ENCODE peak calls at places on chromosomes 16 and 17, in six cellular contexts. One of them, this sample, is unnamed.

GRCh38 chr16:57478396-57479024 is 7.8 kb downstream of the DOK4 start:
- DNase-seq in stimulated activated CD4-positive, alpha-beta T cell treated with anti-CD3 and anti-CD28 coated beads, Interleukin-15, amount 100 ng/mL, for 1 hour: no peak
- DNase-seq in progenitor cell of endocrine pancreas: no peak
- DNase-seq in NCI-H774: no peak
- DNase-seq in mesothelial cell of epicardium: no peak
- DNase-seq in DMS 273 treated with DMSO at 0.1 percent for 48 hours: no peak
- DNase-seq in this sample: no peak

GRCh38 chr16:57589374-57589773 is 39.1 kb upstream of the ADGRG1 start:
- DNase-seq in stimulated activated CD4-positive, alpha-beta T cell treated with anti-CD3 and anti-CD28 coated beads, Interleukin-15, amount 100 ng/mL, for 1 hour: no peak
- DNase-seq in progenitor cell of endocrine pancreas: no peak
- DNase-seq in NCI-H774: no peak
- DNase-seq in mesothelial cell of epicardium: no peak
- DNase-seq in DMS 273 treated with DMSO at 0.1 percent for 48 hours: no peak
- DNase-seq in this sample: no peak

GRCh38 chr16:30185683-30186421 is 2.5 kb downstream of the CORO1A start:
- DNase-seq in stimulated activated CD4-positive, alpha-beta T cell treated with anti-CD3 and anti-CD28 coated beads, Interleukin-15, amount 100 ng/mL, for 1 hour: peak; percentile 56
- DNase-seq in progenitor cell of endocrine pancreas: no peak
- DNase-seq in NCI-H774: no peak
- DNase-seq in mesothelial cell of epicardium: no peak
- DNase-seq in DMS 273 treated with DMSO at 0.1 percent for 48 hours: no peak
- DNase-seq in this sample: no peak

GRCh38 chr17:80615311-80615710 is 70.7 kb downstream of the RPTOR start:
- DNase-seq in stimulated activated CD4-positive, alpha-beta T cell treated with anti-CD3 and anti-CD28 coated beads, Interleukin-15, amount 100 ng/mL, for 1 hour: no peak
- DNase-seq in progenitor cell of endocrine pancreas: no peak
- DNase-seq in NCI-H774: no peak
- DNase-seq in mesothelial cell of epicardium: no peak
- DNase-seq in DMS 273 treated with DMSO at 0.1 percent for 48 hours: peak; percentile 20
- DNase-seq in this sample: no peak

GRCh38 chr16:79267781-79268180 is 332.8 kb downstream of the MAF start:
- DNase-seq in stimulated activated CD4-positive, alpha-beta T cell treated with anti-CD3 and anti-CD28 coated beads, Interleukin-15, amount 100 ng/mL, for 1 hour: no peak
- DNase-seq in progenitor cell of endocrine pancreas: no peak
- DNase-seq in NCI-H774: no peak
- DNase-seq in mesothelial cell of epicardium: no peak
- DNase-seq in DMS 273 treated with DMSO at 0.1 percent for 48 hours: no peak
- DNase-seq in this sample: no peak

GRCh38 chr17:13297198-13297597 is 279.4 kb upstream of the ELAC2 start:
- DNase-seq in stimulated activated CD4-positive, alpha-beta T cell treated with anti-CD3 and anti-CD28 coated beads, Interleukin-15, amount 100 ng/mL, for 1 hour: no peak
- DNase-seq in progenitor cell of endocrine pancreas: no peak
- DNase-seq in NCI-H774: peak; percentile 30
- DNase-seq in mesothelial cell of epicardium: no peak
- DNase-seq in DMS 273 treated with DMSO at 0.1 percent for 48 hours: no peak
- DNase-seq in this sample: no peak

GRCh38 chr16:856811-857210 is 56.3 kb upstream of the GNG13 start:
- DNase-seq in stimulated activated CD4-positive, alpha-beta T cell treated with anti-CD3 and anti-CD28 coated beads, Interleukin-15, amount 100 ng/mL, for 1 hour: no peak
- DNase-seq in progenitor cell of endocrine pancreas: no peak
- DNase-seq in NCI-H774: no peak
- DNase-seq in mesothelial cell of epicardium: peak; percentile 10
- DNase-seq in DMS 273 treated with DMSO at 0.1 percent for 48 hours: no peak
- DNase-seq in this sample: no peak

GRCh38 chr16:81094771-81095251 is 1.4 kb downstream of the GCSH start:
- DNase-seq in stimulated activated CD4-positive, alpha-beta T cell treated with anti-CD3 and anti-CD28 coated beads, Interleukin-15, amount 100 ng/mL, for 1 hour: no peak
- DNase-seq in progenitor cell of endocrine pancreas: no peak
- DNase-seq in NCI-H774: no peak
- DNase-seq in mesothelial cell of epicardium: no peak
- DNase-seq in DMS 273 treated with DMSO at 0.1 percent for 48 hours: no peak
- DNase-seq in this sample: no peak

GRCh38 chr17:39769974-39770587 is 32.3 kb downstream of the GRB7 start:
- DNase-seq in stimulated activated CD4-positive, alpha-beta T cell treated with anti-CD3 and anti-CD28 coated beads, Interleukin-15, amount 100 ng/mL, for 1 hour: no peak
- DNase-seq in progenitor cell of endocrine pancreas: no peak
- DNase-seq in NCI-H774: peak; percentile 67
- DNase-seq in mesothelial cell of epicardium: no peak
- DNase-seq in DMS 273 treated with DMSO at 0.1 percent for 48 hours: peak; percentile 56
- DNase-seq in this sample: peak; percentile 46

GRCh38 chr17:49523706-49524472 is 28.8 kb downstream of the NGFR start:
- DNase-seq in stimulated activated CD4-positive, alpha-beta T cell treated with anti-CD3 and anti-CD28 coated beads, Interleukin-15, amount 100 ng/mL, for 1 hour: no peak
- DNase-seq in progenitor cell of endocrine pancreas: no peak
- DNase-seq in NCI-H774: no peak
- DNase-seq in mesothelial cell of epicardium: no peak
- DNase-seq in DMS 273 treated with DMSO at 0.1 percent for 48 hours: peak; percentile 66
- DNase-seq in this sample: no peak

GRCh38 chr16:84303516-84303915 is 8.8 kb downstream of the WFDC1 start:
- DNase-seq in stimulated activated CD4-positive, alpha-beta T cell treated with anti-CD3 and anti-CD28 coated beads, Interleukin-15, amount 100 ng/mL, for 1 hour: no peak
- DNase-seq in progenitor cell of endocrine pancreas: no peak
- DNase-seq in NCI-H774: no peak
- DNase-seq in mesothelial cell of epicardium: no peak
- DNase-seq in DMS 273 treated with DMSO at 0.1 percent for 48 hours: no peak
- DNase-seq in this sample: no peak

GRCh38 chr17:37608369-37609169 is 649 bp downstream of the SYNRG start:
- DNase-seq in stimulated activated CD4-positive, alpha-beta T cell treated with anti-CD3 and anti-CD28 coated beads, Interleukin-15, amount 100 ng/mL, for 1 hour: no peak
- DNase-seq in progenitor cell of endocrine pancreas: peak; percentile 64
- DNase-seq in NCI-H774: no peak
- DNase-seq in mesothelial cell of epicardium: peak; percentile 36
- DNase-seq in DMS 273 treated with DMSO at 0.1 percent for 48 hours: no peak
- DNase-seq in this sample: peak; percentile 33

GRCh38 chr16:89691986-89692569 is 5.6 kb downstream of the CDK10 start:
- DNase-seq in stimulated activated CD4-positive, alpha-beta T cell treated with anti-CD3 and anti-CD28 coated beads, Interleukin-15, amount 100 ng/mL, for 1 hour: no peak
- DNase-seq in progenitor cell of endocrine pancreas: no peak
- DNase-seq in NCI-H774: no peak
- DNase-seq in mesothelial cell of epicardium: no peak
- DNase-seq in DMS 273 treated with DMSO at 0.1 percent for 48 hours: no peak
- DNase-seq in this sample: no peak

GRCh38 chr17:50642071-50642721 is 7.5 kb downstream of the ABCC3 start:
- DNase-seq in stimulated activated CD4-positive, alpha-beta T cell treated with anti-CD3 and anti-CD28 coated beads, Interleukin-15, amount 100 ng/mL, for 1 hour: no peak
- DNase-seq in progenitor cell of endocrine pancreas: no peak
- DNase-seq in NCI-H774: no peak
- DNase-seq in mesothelial cell of epicardium: no peak
- DNase-seq in DMS 273 treated with DMSO at 0.1 percent for 48 hours: no peak
- DNase-seq in this sample: no peak

GRCh38 chr17:73798111-73798748 is 154.0 kb upstream of the SDK2 start:
- DNase-seq in stimulated activated CD4-positive, alpha-beta T cell treated with anti-CD3 and anti-CD28 coated beads, Interleukin-15, amount 100 ng/mL, for 1 hour: no peak
- DNase-seq in progenitor cell of endocrine pancreas: no peak
- DNase-seq in NCI-H774: peak; percentile 80
- DNase-seq in mesothelial cell of epicardium: no peak
- DNase-seq in DMS 273 treated with DMSO at 0.1 percent for 48 hours: no peak
- DNase-seq in this sample: no peak

GRCh38 chr17:44108440-44109311 is 14.8 kb downstream of the HDAC5 start:
- DNase-seq in stimulated activated CD4-positive, alpha-beta T cell treated with anti-CD3 and anti-CD28 coated beads, Interleukin-15, amount 100 ng/mL, for 1 hour: no peak
- DNase-seq in progenitor cell of endocrine pancreas: no peak
- DNase-seq in NCI-H774: no peak
- DNase-seq in mesothelial cell of epicardium: no peak
- DNase-seq in DMS 273 treated with DMSO at 0.1 percent for 48 hours: no peak
- DNase-seq in this sample: no peak

GRCh38 chr16:88491560-88492310 is 38.7 kb downstream of the ZFPM1 start:
- DNase-seq in stimulated activated CD4-positive, alpha-beta T cell treated with anti-CD3 and anti-CD28 coated beads, Interleukin-15, amount 100 ng/mL, for 1 hour: no peak
- DNase-seq in progenitor cell of endocrine pancreas: no peak
- DNase-seq in NCI-H774: no peak
- DNase-seq in mesothelial cell of epicardium: no peak
- DNase-seq in DMS 273 treated with DMSO at 0.1 percent for 48 hours: no peak
- DNase-seq in this sample: no peak

GRCh38 chr16:56357291-56357764 is 68.0 kb downstream of the AMFR start:
- DNase-seq in stimulated activated CD4-positive, alpha-beta T cell treated with anti-CD3 and anti-CD28 coated beads, Interleukin-15, amount 100 ng/mL, for 1 hour: no peak
- DNase-seq in progenitor cell of endocrine pancreas: no peak
- DNase-seq in NCI-H774: no peak
- DNase-seq in mesothelial cell of epicardium: no peak
- DNase-seq in DMS 273 treated with DMSO at 0.1 percent for 48 hours: no peak
- DNase-seq in this sample: no peak

GRCh38 chr16:27995378-27995777 is 68.1 kb downstream of the GSG1L start:
- DNase-seq in stimulated activated CD4-positive, alpha-beta T cell treated with anti-CD3 and anti-CD28 coated beads, Interleukin-15, amount 100 ng/mL, for 1 hour: no peak
- DNase-seq in progenitor cell of endocrine pancreas: no peak
- DNase-seq in NCI-H774: no peak
- DNase-seq in mesothelial cell of epicardium: no peak
- DNase-seq in DMS 273 treated with DMSO at 0.1 percent for 48 hours: no peak
- DNase-seq in this sample: no peak

GRCh38 chr17:72600934-72601333 is 480.1 kb downstream of the SOX9 start:
- DNase-seq in stimulated activated CD4-positive, alpha-beta T cell treated with anti-CD3 and anti-CD28 coated beads, Interleukin-15, amount 100 ng/mL, for 1 hour: no peak
- DNase-seq in progenitor cell of endocrine pancreas: no peak
- DNase-seq in NCI-H774: no peak
- DNase-seq in mesothelial cell of epicardium: no peak
- DNase-seq in DMS 273 treated with DMSO at 0.1 percent for 48 hours: no peak
- DNase-seq in this sample: no peak

GRCh38 chr17:27207073-27207511 is 86.8 kb upstream of the WSB1 start:
- DNase-seq in stimulated activated CD4-positive, alpha-beta T cell treated with anti-CD3 and anti-CD28 coated beads, Interleukin-15, amount 100 ng/mL, for 1 hour: no peak
- DNase-seq in progenitor cell of endocrine pancreas: no peak
- DNase-seq in NCI-H774: no peak
- DNase-seq in mesothelial cell of epicardium: no peak
- DNase-seq in DMS 273 treated with DMSO at 0.1 percent for 48 hours: no peak
- DNase-seq in this sample: no peak

GRCh38 chr17:69414408-69415274 is at the start of gene MAP2K6:
- DNase-seq in stimulated activated CD4-positive, alpha-beta T cell treated with anti-CD3 and anti-CD28 coated beads, Interleukin-15, amount 100 ng/mL, for 1 hour: peak; percentile 67
- DNase-seq in progenitor cell of endocrine pancreas: peak; percentile 37
- DNase-seq in NCI-H774: peak; percentile 81
- DNase-seq in mesothelial cell of epicardium: peak; percentile 34
- DNase-seq in DMS 273 treated with DMSO at 0.1 percent for 48 hours: peak; percentile 70
- DNase-seq in this sample: peak; percentile 65

GRCh38 chr16:6483634-6484033 is 849.0 kb upstream of the RBFOX1 start:
- DNase-seq in stimulated activated CD4-positive, alpha-beta T cell treated with anti-CD3 and anti-CD28 coated beads, Interleukin-15, amount 100 ng/mL, for 1 hour: no peak
- DNase-seq in progenitor cell of endocrine pancreas: no peak
- DNase-seq in NCI-H774: no peak
- DNase-seq in mesothelial cell of epicardium: no peak
- DNase-seq in DMS 273 treated with DMSO at 0.1 percent for 48 hours: no peak
- DNase-seq in this sample: no peak

GRCh38 chr17:39996789-39997188 is 16.2 kb downstream of the PSMD3 start:
- DNase-seq in stimulated activated CD4-positive, alpha-beta T cell treated with anti-CD3 and anti-CD28 coated beads, Interleukin-15, amount 100 ng/mL, for 1 hour: no peak
- DNase-seq in progenitor cell of endocrine pancreas: no peak
- DNase-seq in NCI-H774: no peak
- DNase-seq in mesothelial cell of epicardium: no peak
- DNase-seq in DMS 273 treated with DMSO at 0.1 percent for 48 hours: no peak
- DNase-seq in this sample: no peak

GRCh38 chr16:70577256-70577698 is 53.7 kb downstream of the SF3B3 start:
- DNase-seq in stimulated activated CD4-positive, alpha-beta T cell treated with anti-CD3 and anti-CD28 coated beads, Interleukin-15, amount 100 ng/mL, for 1 hour: no peak
- DNase-seq in progenitor cell of endocrine pancreas: no peak
- DNase-seq in NCI-H774: no peak
- DNase-seq in mesothelial cell of epicardium: no peak
- DNase-seq in DMS 273 treated with DMSO at 0.1 percent for 48 hours: no peak
- DNase-seq in this sample: no peak

GRCh38 chr17:50913120-50913519 is 47.0 kb upstream of the TOB1 start:
- DNase-seq in stimulated activated CD4-positive, alpha-beta T cell treated with anti-CD3 and anti-CD28 coated beads, Interleukin-15, amount 100 ng/mL, for 1 hour: no peak
- DNase-seq in progenitor cell of endocrine pancreas: no peak
- DNase-seq in NCI-H774: no peak
- DNase-seq in mesothelial cell of epicardium: no peak
- DNase-seq in DMS 273 treated with DMSO at 0.1 percent for 48 hours: no peak
- DNase-seq in this sample: no peak

GRCh38 chr16:1088295-1089170 is 7.5 kb downstream of the C1QTNF8 start:
- DNase-seq in stimulated activated CD4-positive, alpha-beta T cell treated with anti-CD3 and anti-CD28 coated beads, Interleukin-15, amount 100 ng/mL, for 1 hour: no peak
- DNase-seq in progenitor cell of endocrine pancreas: no peak
- DNase-seq in NCI-H774: no peak
- DNase-seq in mesothelial cell of epicardium: no peak
- DNase-seq in DMS 273 treated with DMSO at 0.1 percent for 48 hours: no peak
- DNase-seq in this sample: no peak

GRCh38 chr16:88705076-88705684 is 1.0 kb downstream of the RNF166 start:
- DNase-seq in stimulated activated CD4-positive, alpha-beta T cell treated with anti-CD3 and anti-CD28 coated beads, Interleukin-15, amount 100 ng/mL, for 1 hour: no peak
- DNase-seq in progenitor cell of endocrine pancreas: no peak
- DNase-seq in NCI-H774: no peak
- DNase-seq in mesothelial cell of epicardium: no peak
- DNase-seq in DMS 273 treated with DMSO at 0.1 percent for 48 hours: no peak
- DNase-seq in this sample: no peak

GRCh38 chr17:7141824-7142223 is 27.2 kb upstream of the ASGR2 start:
- DNase-seq in stimulated activated CD4-positive, alpha-beta T cell treated with anti-CD3 and anti-CD28 coated beads, Interleukin-15, amount 100 ng/mL, for 1 hour: no peak
- DNase-seq in progenitor cell of endocrine pancreas: no peak
- DNase-seq in NCI-H774: no peak
- DNase-seq in mesothelial cell of epicardium: no peak
- DNase-seq in DMS 273 treated with DMSO at 0.1 percent for 48 hours: no peak
- DNase-seq in this sample: peak; percentile 15

GRCh38 chr17:63382136-63382535 is 64.0 kb downstream of the CYB561 start:
- DNase-seq in stimulated activated CD4-positive, alpha-beta T cell treated with anti-CD3 and anti-CD28 coated beads, Interleukin-15, amount 100 ng/mL, for 1 hour: no peak
- DNase-seq in progenitor cell of endocrine pancreas: no peak
- DNase-seq in NCI-H774: no peak
- DNase-seq in mesothelial cell of epicardium: no peak
- DNase-seq in DMS 273 treated with DMSO at 0.1 percent for 48 hours: no peak
- DNase-seq in this sample: no peak

GRCh38 chr16:3882531-3882930 is 2.0 kb upstream of the CREBBP start:
- DNase-seq in stimulated activated CD4-positive, alpha-beta T cell treated with anti-CD3 and anti-CD28 coated beads, Interleukin-15, amount 100 ng/mL, for 1 hour: no peak
- DNase-seq in progenitor cell of endocrine pancreas: no peak
- DNase-seq in NCI-H774: no peak
- DNase-seq in mesothelial cell of epicardium: no peak
- DNase-seq in DMS 273 treated with DMSO at 0.1 percent for 48 hours: no peak
- DNase-seq in this sample: no peak